ENCODE peak calls at places on chromosomes 7 and 10, in ten cellular contexts. S is EH, O is NCI-H2107, U is NCI-H345, H is right lobe of liver, W is progenitor cell of endocrine pancreas, Z is T1000, K is mesothelial cell of epicardium, D is iris pigment epithelial cell, Y is RWPE2. I is an unnamed sample.
A peak's percentile ranks its signal among the peaks of the same experiment; 100 is the strongest.

GRCh38 chr7:522071-522937 is 2.7 kb upstream of the PDGFA start:
- DNase-seq in W (peak; percentile 45), D (peak; percentile 60), Z (no peak), O (no peak), K (no peak), H (peak; percentile 71), Y (no peak), S (peak; percentile 70), U (peak; percentile 19), I (no peak)

GRCh38 chr7:85287126-85287825 is 100.4 kb upstream of the SEMA3D start:
- DNase-seq in O (no peak), S (peak; percentile 41), Z (peak; percentile 52), H (no peak), W (no peak), Y (no peak), U (no peak), D (peak; percentile 1), K (no peak), I (no peak)

GRCh38 chr7:130695840-130696239 is 9.5 kb upstream of the TSGA13 start:
- DNase-seq in D (peak; percentile 39), Y (no peak), U (peak; percentile 3), W (no peak), O (no peak), H (no peak), Z (no peak), S (peak; percentile 56), K (no peak), I (peak; percentile 38)

GRCh38 chr7:74029991-74030415 is 2.0 kb downstream of the ELN start:
- DNase-seq in O (no peak), H (no peak), K (no peak), Z (no peak), S (no peak), U (no peak), Y (no peak), D (no peak), W (no peak), I (no peak)

GRCh38 chr7:11607676-11608075 is 224.3 kb downstream of the THSD7A start:
- DNase-seq in Z (no peak), Y (no peak), W (no peak), D (no peak), O (peak; percentile 6), H (no peak), K (no peak), U (peak; percentile 56), S (no peak), I (no peak)

GRCh38 chr7:19116121-19117080 is 1.0 kb downstream of the TWIST1 start:
- DNase-seq in Y (no peak), D (peak; percentile 58), Z (peak; percentile 15), O (no peak), U (peak; percentile 55), H (no peak), W (no peak), K (no peak), S (peak; percentile 49), I (peak; percentile 65)

GRCh38 chr10:98225000-98225399 is 43.0 kb downstream of the LOXL4 start:
- DNase-seq in H (no peak), O (no peak), U (no peak), K (no peak), Y (no peak), D (peak; percentile 54), Z (no peak), W (no peak), S (peak; percentile 57), I (no peak)

GRCh38 chr7:55086413-55087201 is 67.8 kb downstream of the EGFR start:
- DNase-seq in K (no peak), S (peak; percentile 95), O (no peak), U (no peak), Z (peak; percentile 70), D (peak; percentile 85), W (no peak), Y (no peak), H (no peak), I (peak; percentile 73)

GRCh38 chr7:102220929-102221850 is 65.5 kb upstream of the SH2B2 start:
- DNase-seq in Y (no peak), Z (no peak), U (no peak), O (no peak), H (no peak), W (no peak), S (peak; percentile 82), D (peak; percentile 78), K (no peak), I (no peak)

GRCh38 chr7:99455874-99456273 is 10.1 kb downstream of the ATP5MF start:
- DNase-seq in O (no peak), Z (no peak), S (no peak), W (no peak), U (no peak), D (no peak), Y (no peak), K (no peak), H (no peak), I (no peak)

GRCh38 chr10:11861341-11861740 is 38.2 kb downstream of the PROSER2 start:
- DNase-seq in D (no peak), Z (no peak), H (no peak), U (no peak), W (no peak), O (no peak), Y (peak; percentile 34), S (no peak), K (no peak), I (no peak)

GRCh38 chr10:121734517-121735137 is 136.4 kb upstream of the FGFR2 start:
- DNase-seq in D (peak; percentile 7), U (no peak), H (no peak), Z (no peak), W (no peak), O (no peak), S (peak; percentile 31), Y (no peak), K (no peak), I (peak; percentile 4)

GRCh38 chr7:19621740-19622139 is 87.1 kb downstream of the POLR1F start:
- DNase-seq in S (no peak), Z (no peak), U (no peak), O (no peak), W (no peak), D (peak; percentile 54), Y (no peak), H (no peak), K (no peak), I (no peak)

GRCh38 chr7:141073641-141074161 is at the start of gene TMEM178B:
- DNase-seq in S (no peak), Y (no peak), H (no peak), U (no peak), K (peak; percentile 19), Z (no peak), D (no peak), O (no peak), W (peak; percentile 17), I (no peak)

GRCh38 chr7:47739301-47739870 is 157.5 kb upstream of the TNS3 start:
- DNase-seq in Y (no peak), U (no peak), W (no peak), S (no peak), O (no peak), K (no peak), D (no peak), Z (no peak), H (no peak), I (no peak)

GRCh38 chr10:112382539-112383235 is 8.8 kb downstream of the ACSL5 start:
- DNase-seq in K (no peak), S (no peak), Y (no peak), D (no peak), W (no peak), U (no peak), O (no peak), H (no peak), Z (no peak), I (no peak)

GRCh38 chr10:71728218-71728737 is 8.7 kb upstream of the C10orf105 start:
- DNase-seq in O (no peak), D (no peak), S (no peak), Z (no peak), H (no peak), Y (no peak), W (no peak), K (no peak), U (no peak), I (no peak)

GRCh38 chr7:24717247-24717622 is 40.0 kb downstream of the GSDME start:
- DNase-seq in Z (no peak), H (no peak), W (no peak), S (no peak), O (no peak), D (no peak), Y (peak; percentile 41), U (no peak), K (no peak), I (no peak)

GRCh38 chr7:36448781-36449379 is 59.2 kb downstream of the ANLN start:
- DNase-seq in O (no peak), S (peak; percentile 77), D (peak; percentile 50), Y (no peak), U (no peak), H (no peak), W (no peak), Z (no peak), K (no peak), I (peak; percentile 29)

GRCh38 chr10:91604936-91605534 is 27.8 kb downstream of the PPP1R3C start:
- DNase-seq in H (no peak), U (no peak), Z (no peak), O (no peak), S (peak; percentile 93), Y (no peak), W (no peak), K (no peak), D (peak; percentile 89), I (peak; percentile 31)

GRCh38 chr10:6301482-6302083 is 98.9 kb downstream of the PFKFB3 start:
- DNase-seq in O (no peak), S (no peak), Y (no peak), W (no peak), K (no peak), U (no peak), D (no peak), Z (no peak), H (peak; percentile 44), I (no peak)

GRCh38 chr7:48188776-48189520 is 17.7 kb downstream of the ABCA13 start:
- DNase-seq in U (no peak), K (no peak), O (no peak), W (no peak), H (no peak), Y (no peak), D (no peak), S (peak; percentile 18), Z (no peak), I (no peak)

GRCh38 chr10:79434816-79435215 is 10.6 kb downstream of the ZCCHC24 start:
- DNase-seq in K (no peak), O (no peak), U (no peak), S (peak; percentile 78), D (peak; percentile 92), Z (no peak), H (peak; percentile 32), W (no peak), Y (no peak), I (no peak)

GRCh38 chr7:149753370-149754233 is 19.8 kb downstream of the ZNF467 start:
- DNase-seq in U (peak; percentile 20), W (peak; percentile 56), H (no peak), S (peak; percentile 44), K (no peak), Y (no peak), D (peak; percentile 36), O (no peak), Z (no peak), I (no peak)

GRCh38 chr10:43706166-43706565 is 57.5 kb upstream of the ZNF32 start:
- DNase-seq in Z (no peak), H (no peak), D (no peak), U (no peak), S (no peak), Y (no peak), W (no peak), K (no peak), O (no peak), I (no peak)

I was measured in SW 1271.